ENCODE peak calls at places on chromosome 1, in seven cellular contexts. Y is memory B cell; L is activated naive CD4-positive, alpha-beta T cell treated with anti-CD3 and anti-CD28 coated beads, Interleukin-2, amount 10 ng/mL, durations not matched to agents 7 days and 5 days; M is ovary; E is AML-193; W is stimulated activated CD8-positive, alpha-beta memory T cell treated with anti-CD3 and anti-CD28 coated beads, Interleukin-15, amount 100 ng/mL, for 1 hour; K is gastrocnemius medialis. Z is an unnamed sample.

GRCh38 chr1:247456024-247456423 is 1.9 kb downstream of the OR2B11 start:
- DNase-seq in Y (no peak), L (no peak), M (no peak), E (peak; percentile 57), W (no peak), K (no peak), Z (no peak)

GRCh38 chr1:66791621-66792610 is 9.2 kb downstream of the INSL5 start:
- DNase-seq in Y (no peak), L (no peak), M (no peak), E (no peak), W (no peak), K (no peak), Z (no peak)

GRCh38 chr1:90339822-90340221 is 344.9 kb downstream of the ZNF326 start:
- DNase-seq in Y (no peak), L (no peak), M (no peak), E (no peak), W (no peak), K (no peak), Z (no peak)

GRCh38 chr1:5637171-5637570 is 355.1 kb downstream of the NPHP4 start:
- DNase-seq in Y (no peak), L (peak; percentile 38), M (no peak), E (peak; percentile 13), W (no peak), K (no peak), Z (no peak)

GRCh38 chr1:17229379-17229778 is 19.5 kb upstream of the PADI3 start:
- DNase-seq in Y (no peak), L (no peak), M (no peak), E (no peak), W (no peak), K (no peak), Z (no peak)

GRCh38 chr1:119611701-119612113 is 36.4 kb downstream of the ZNF697 start:
- DNase-seq in Y (peak; percentile 34), L (peak; percentile 86), M (peak; percentile 66), E (peak; percentile 19), W (peak; percentile 31), K (peak; percentile 15), Z (peak; percentile 72)

GRCh38 chr1:233664254-233664653 is 50.3 kb downstream of the KCNK1 start:
- DNase-seq in Y (no peak), L (no peak), M (no peak), E (no peak), W (no peak), K (no peak), Z (no peak)

GRCh38 chr1:48099011-48099550 is 101.9 kb upstream of the TRABD2B start:
- DNase-seq in Y (no peak), L (no peak), M (no peak), E (no peak), W (no peak), K (no peak), Z (peak; percentile 84)

GRCh38 chr1:106986603-106987002 is 69.9 kb upstream of the PRMT6 start:
- DNase-seq in Y (no peak), L (no peak), M (no peak), E (no peak), W (no peak), K (no peak), Z (no peak)